ENCODE peak calls at places on chromosomes 13 and 19, in six cellular contexts. Z is HepG2, A is A549, K is GM12878, R is K562, W is endothelial cell of umbilical vein. E is an unnamed sample.
A peak's percentile ranks its signal among the peaks of the same experiment; 100 is the strongest.

GRCh38 chr19:38739440-38740251 is 4.6 kb downstream of the CAPN12 start:
- DNase-seq in K (no peak), A (peak; percentile 29), R (peak; percentile 36), Z (no peak), W (peak; percentile 1), E (peak; percentile 6)

GRCh38 chr13:20492641-20493040 is 33.0 kb downstream of the CRYL1 start:
- DNase-seq in Z (peak; percentile 46), K (no peak), R (peak; percentile 53), W (peak; percentile 40), A (peak; percentile 52), E (peak; percentile 48)

GRCh38 chr19:1591421-1592022 is 1.1 kb downstream of the MBD3 start:
- DNase-seq in Z (no peak), W (peak; percentile 43), R (no peak), A (no peak), K (no peak), E (no peak)

GRCh38 chr13:100176781-100177389 is 88.0 kb downstream of the PCCA start:
- DNase-seq in W (peak; percentile 18), Z (no peak), A (no peak), R (no peak), K (no peak), E (no peak)

GRCh38 chr19:5018224-5019015 is 49.5 kb downstream of the KDM4B start:
- DNase-seq in R (no peak), K (no peak), A (no peak), Z (no peak), W (no peak), E (no peak)

GRCh38 chr19:53824134-53824611 is at the start of gene NLRP12:
- DNase-seq in R (no peak), W (no peak), Z (no peak), K (no peak), A (no peak), E (peak; percentile 93)

GRCh38 chr19:31985001-31985605 is 360.3 kb upstream of the ZNF507 start:
- DNase-seq in W (no peak), Z (no peak), A (no peak), K (no peak), R (no peak), E (no peak)

GRCh38 chr19:41352609-41353465 is 885 bp downstream of the TGFB1 start:
- DNase-seq in Z (peak; percentile 54), R (peak; percentile 81), K (no peak), A (peak; percentile 78), W (peak; percentile 69), E (peak; percentile 74)

DNA sequence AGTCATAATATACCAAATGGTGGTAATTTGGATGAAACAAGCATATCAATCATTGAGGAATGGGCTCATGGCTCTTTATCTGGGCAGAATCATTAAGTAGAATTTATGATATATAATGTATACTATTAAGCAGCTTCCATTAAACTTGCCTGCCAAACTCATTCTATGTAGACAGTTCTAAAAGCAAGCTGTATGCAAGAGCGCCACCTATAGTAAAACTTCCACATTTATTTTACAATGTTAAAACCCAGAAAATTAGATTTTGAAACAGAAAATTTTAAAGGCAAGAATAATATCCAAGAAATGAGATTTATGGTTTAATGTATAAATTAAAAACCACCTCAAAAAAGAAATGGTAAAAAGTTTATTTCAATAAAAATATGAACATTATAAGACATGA is 161.5 kb downstream of the MZT1 start:
- DNase-seq in R (peak; percentile 0), W (peak; percentile 25), Z (peak; percentile 29), A (peak; percentile 4), K (no peak), E (peak; percentile 44)
- TF ChIP-seq CTCF in R (no peak), W (peak; percentile 37), Z (peak; percentile 61), A (peak; percentile 44), K (peak; percentile 54), E (peak; percentile 55)

DNA sequence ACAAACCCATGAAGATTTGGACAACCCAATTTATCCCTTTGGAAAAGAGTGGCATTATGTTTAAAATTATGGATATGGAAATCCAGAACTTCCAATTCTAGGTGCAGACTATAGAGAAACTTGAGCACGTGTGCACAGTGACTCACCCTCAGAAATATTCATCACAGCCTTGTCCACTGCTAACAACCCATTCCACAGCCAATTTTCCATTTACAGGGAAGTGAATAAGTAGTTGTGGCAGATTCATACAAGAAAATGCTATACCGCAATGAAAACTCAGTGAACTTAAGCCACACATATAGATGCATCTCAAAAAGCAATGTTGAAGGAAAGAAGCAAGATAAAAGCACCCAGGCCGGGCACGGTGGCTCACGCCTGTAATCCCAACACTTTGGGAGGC is 133.3 kb downstream of the USP12 start:
- DNase-seq in Z (no peak), K (no peak), R (no peak), W (peak; percentile 71), A (peak; percentile 38), E (no peak)
- TF ChIP-seq MYC in Z (no peak), K (no peak), R (no peak), W (no peak), A (no peak), E (no peak)

GRCh38 chr19:36149673-36150406 is 2.4 kb downstream of the COX7A1 start:
- DNase-seq in R (no peak), Z (no peak), W (no peak), A (no peak), K (no peak), E (no peak)

GRCh38 chr19:36152886-36153525 is 759 bp upstream of the COX7A1 start:
- DNase-seq in K (no peak), R (no peak), Z (no peak), A (no peak), W (no peak), E (no peak)

GRCh38 chr19:36151144-36152051 is 849 bp downstream of the COX7A1 start:
- DNase-seq in A (no peak), K (no peak), W (no peak), R (no peak), Z (no peak), E (no peak)

GRCh38 chr19:36150586-36150985 is 1.7 kb downstream of the COX7A1 start:
- DNase-seq in Z (no peak), K (no peak), R (no peak), W (no peak), A (no peak), E (no peak)

GRCh38 chr19:36152061-36152885 is at the start of gene COX7A1:
- DNase-seq in K (no peak), A (no peak), R (no peak), W (peak; percentile 23), Z (no peak), E (no peak)
- TF ChIP-seq POLR2A in K (peak; percentile 30), A (no peak), R (no peak), W (no peak), Z (no peak), E (no peak)

GRCh38 chr19:2788237-2788636 is 2.9 kb downstream of the THOP1 start:
- DNase-seq in A (no peak), Z (peak; percentile 52), K (no peak), W (no peak), R (no peak), E (no peak)
- TF ChIP-seq CTCF in A (no peak), Z (no peak), K (no peak), W (no peak), R (no peak), E (no peak)

DNA sequence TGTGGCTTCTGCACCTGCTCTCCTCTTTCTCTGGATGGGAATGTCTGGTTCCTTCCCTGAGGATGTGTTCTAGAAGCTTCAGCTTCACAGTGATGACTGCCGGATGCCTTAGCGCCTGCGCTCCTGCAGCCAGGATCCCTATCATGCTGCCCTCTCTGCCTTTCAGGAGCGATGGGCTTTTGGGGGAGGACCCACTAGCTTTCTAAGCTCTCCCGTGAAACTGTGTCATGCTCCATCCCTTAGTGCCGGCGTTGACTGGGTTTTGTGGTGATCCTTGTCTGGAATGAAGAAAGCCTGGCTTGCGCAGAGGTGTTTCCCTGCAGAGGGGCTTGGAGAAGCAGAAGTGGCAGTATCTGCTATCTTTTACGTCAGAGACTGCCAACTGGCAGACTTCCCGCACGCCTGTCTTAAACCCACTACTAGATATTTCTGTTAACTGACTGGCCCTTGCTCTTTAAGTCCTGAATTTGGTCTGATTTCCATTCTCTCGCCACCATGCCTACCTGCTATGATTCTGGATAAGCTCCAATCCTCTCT is 3.8 kb upstream of the KMT2B start:
- DNase-seq in K (no peak), A (no peak), R (no peak), W (no peak), Z (no peak), E (no peak)
- TF ChIP-seq MYC in K (no peak), A (no peak), R (no peak), W (no peak), Z (no peak), E (no peak)

GRCh38 chr13:114024603-114025431 is 50.9 kb upstream of the C13orf46 start:
- DNase-seq in K (no peak), A (no peak), Z (no peak), W (no peak), R (no peak), E (no peak)
- TF ChIP-seq POLR2A in K (peak; percentile 57), A (no peak), Z (no peak), W (no peak), R (no peak), E (no peak)

DNA sequence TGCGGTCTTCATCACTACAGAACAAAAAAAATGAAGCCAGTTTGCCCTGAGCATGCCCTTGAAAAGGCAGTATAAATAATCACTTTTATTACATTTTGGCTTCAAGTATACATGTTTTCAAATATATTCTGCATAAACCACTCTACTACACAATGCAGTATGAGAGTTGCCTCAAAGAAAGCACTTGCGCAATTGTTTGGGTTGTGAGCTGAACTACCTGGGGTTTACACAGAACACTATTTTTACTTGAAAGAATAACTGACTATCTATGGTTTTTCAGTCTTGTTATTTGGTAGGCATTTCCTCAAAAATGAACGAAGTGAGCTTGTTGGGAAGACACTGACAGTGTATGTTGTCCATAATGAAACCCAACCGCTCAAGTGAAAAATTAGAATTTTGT is 264.4 kb upstream of the KLF12 start:
- DNase-seq in Z (no peak), R (no peak), K (no peak), W (no peak), A (no peak), E (no peak)
- TF ChIP-seq CTCF in Z (no peak), R (no peak), K (no peak), W (no peak), A (no peak), E (no peak)

E was measured in NB4.